ENCODE peak calls at places on chromosomes 12 and 14, in ten cellular contexts. U is NCI-H748 treated with DMSO at 0.1 percent for 48 hours; I is brain microvascular endothelial cell; Z is activated CD4-positive, alpha-beta T cell treated with anti-CD3 and anti-CD28 coated beads, Interleukin-2, amount 50 U/mL, for 48 hours; W is Panc1; T is HEK293T; E is astrocyte; A is breast epithelium; P is nucleus accumbens; X is hypothalamus. F is an unnamed sample.

GRCh38 chr14:105882626-105883025 is 356.2 kb downstream of the TMEM121 start:
- DNase-seq in U (no peak), I (no peak), Z (no peak), W (no peak), T (no peak), E (no peak), A (no peak), P (no peak), X (no peak), F (peak; percentile 12)

GRCh38 chr12:122977655-122978392 is 2.7 kb upstream of the ARL6IP4 start:
- DNase-seq in U (no peak), I (no peak), Z (no peak), W (no peak), T (no peak), E (no peak), A (no peak), P (no peak), X (no peak), F (no peak)

GRCh38 chr12:119828300-119828699 is 48.8 kb downstream of the CIT start:
- DNase-seq in U (no peak), I (no peak), Z (no peak), W (no peak), T (no peak), E (no peak), A (no peak), P (no peak), X (no peak), F (no peak)

GRCh38 chr12:45260481-45260824 is 44.6 kb downstream of the ANO6 start:
- DNase-seq in U (no peak), I (no peak), Z (no peak), W (no peak), T (no peak), E (no peak), A (no peak), P (no peak), X (no peak), F (no peak)

GRCh38 chr12:76152161-76152807 is 67.8 kb upstream of the NAP1L1 start:
- DNase-seq in U (no peak), I (no peak), Z (peak; percentile 16), W (no peak), T (no peak), E (no peak), A (no peak), P (peak; percentile 4), X (no peak), F (no peak)

GRCh38 chr14:33555710-33556350 is 395.0 kb downstream of the EGLN3 start:
- DNase-seq in U (no peak), I (no peak), Z (no peak), W (no peak), T (no peak), E (peak; percentile 41), A (no peak), P (no peak), X (no peak), F (no peak)

GRCh38 chr12:113271853-113272561 is 50.7 kb downstream of the TPCN1 start:
- DNase-seq in U (no peak), I (peak; percentile 77), Z (peak; percentile 51), W (no peak), T (no peak), E (peak; percentile 70), A (peak; percentile 74), P (peak; percentile 46), X (peak; percentile 36), F (peak; percentile 86)

GRCh38 chr14:34650786-34651584 is 21.0 kb upstream of the SNX6 start:
- DNase-seq in U (no peak), I (peak; percentile 97), Z (no peak), W (no peak), T (no peak), E (peak; percentile 100), A (no peak), P (no peak), X (no peak), F (peak; percentile 80)

GRCh38 chr14:99584823-99585222 is 19.2 kb downstream of the CCDC85C start:
- DNase-seq in U (no peak), I (no peak), Z (no peak), W (no peak), T (no peak), E (no peak), A (no peak), P (no peak), X (no peak), F (no peak)

GRCh38 chr14:20671597-20672283 is 12.6 kb upstream of the RNASE4 start:
- DNase-seq in U (no peak), I (no peak), Z (no peak), W (peak; percentile 68), T (no peak), E (no peak), A (no peak), P (no peak), X (no peak), F (peak; percentile 63)

GRCh38 chr12:23771230-23771949 is 178.1 kb downstream of the SOX5 start:
- DNase-seq in U (no peak), I (no peak), Z (no peak), W (no peak), T (no peak), E (peak; percentile 3), A (peak; percentile 51), P (peak; percentile 90), X (peak; percentile 35), F (peak; percentile 93)

GRCh38 chr14:85587152-85587697 is 57.3 kb downstream of the FLRT2 start:
- DNase-seq in U (no peak), I (no peak), Z (no peak), W (no peak), T (no peak), E (peak; percentile 95), A (no peak), P (no peak), X (no peak), F (no peak)

GRCh38 chr12:65741662-65742480 is 82.4 kb upstream of the HMGA2 start:
- DNase-seq in U (no peak), I (peak; percentile 51), Z (peak; percentile 17), W (no peak), T (peak; percentile 16), E (peak; percentile 42), A (no peak), P (no peak), X (no peak), F (peak; percentile 97)

GRCh38 chr12:12333407-12333831 is 16.6 kb downstream of the MANSC1 start:
- DNase-seq in U (peak; percentile 53), I (peak; percentile 35), Z (no peak), W (no peak), T (no peak), E (peak; percentile 98), A (no peak), P (no peak), X (no peak), F (no peak)

GRCh38 chr12:6766651-6767300 is 613 bp downstream of the PTMS start:
- DNase-seq in U (peak; percentile 3), I (peak; percentile 32), Z (peak; percentile 69), W (no peak), T (peak; percentile 63), E (peak; percentile 32), A (peak; percentile 74), P (peak; percentile 37), X (peak; percentile 48), F (peak; percentile 86)

GRCh38 chr14:71021347-71022014 is 114.2 kb downstream of the PCNX1 start:
- DNase-seq in U (no peak), I (no peak), Z (no peak), W (no peak), T (no peak), E (peak; percentile 82), A (no peak), P (no peak), X (no peak), F (no peak)

GRCh38 chr14:99424306-99424877 is 56.3 kb downstream of the SETD3 start:
- DNase-seq in U (no peak), I (no peak), Z (no peak), W (no peak), T (no peak), E (no peak), A (no peak), P (no peak), X (no peak), F (peak; percentile 88)

GRCh38 chr14:105974902-105975301 is 448.5 kb downstream of the TMEM121 start:
- DNase-seq in U (no peak), I (no peak), Z (peak; percentile 72), W (no peak), T (peak; percentile 26), E (no peak), A (no peak), P (no peak), X (no peak), F (no peak)

GRCh38 chr12:93895096-93895460 is 217.9 kb downstream of the CRADD start:
- DNase-seq in U (no peak), I (no peak), Z (no peak), W (no peak), T (no peak), E (no peak), A (no peak), P (no peak), X (no peak), F (no peak)

GRCh38 chr12:5565933-5566632 is 134.2 kb downstream of the NTF3 start:
- DNase-seq in U (no peak), I (no peak), Z (no peak), W (no peak), T (no peak), E (peak; percentile 49), A (no peak), P (no peak), X (no peak), F (peak; percentile 47)

F was measured in islet precursor cell.